ENCODE peak calls at places on chromosomes 16 and 17, in six cellular contexts. G is GM23248, R is PC-3, H is MM.1S, L is SK-N-SH, D is HCT116. W is an unnamed sample. For H3K9me2 and H3K4me1, the result is how much of the 10 kb centered on the place peaks cover.

GRCh38 chr17:42980274-42980765 is at the start of gene RUNDC1:
- DNase-seq in G (peak), D (peak), H (peak), R (peak), L (peak), W (peak)

GRCh38 chr17:28854457-28855382 is at the start of gene ERAL1:
- DNase-seq in L (peak), R (peak), H (peak), G (peak), D (peak), W (peak)

GRCh38 chr16:77298638-77299360 is 99.6 kb downstream of the SYCE1L start:
- DNase-seq in G (peak), D (no peak), H (no peak), R (peak), L (no peak), W (no peak)

GRCh38 chr17:34487616-34488015 is 91.8 kb upstream of the TMEM132E start:
- DNase-seq in D (no peak), H (no peak), R (no peak), L (peak), G (no peak), W (no peak)

GRCh38 chr16:57530104-57530522 is 6.3 kb downstream of the CCDC102A start:
- DNase-seq in D (no peak), G (peak), H (no peak), R (peak), L (peak), W (no peak)

GRCh38 chr17:30597776-30598288 is 120.6 kb downstream of the GOSR1 start:
- DNase-seq in R (no peak), G (peak), H (no peak), L (no peak), D (no peak), W (no peak)

GRCh38 chr16:88842308-88842756 is 14.4 kb downstream of the GALNS start:
- DNase-seq in G (no peak), R (no peak), L (no peak), H (no peak), D (no peak), W (no peak)

GRCh38 chr16:85891033-85891775 is 7.8 kb upstream of the IRF8 start:
- DNase-seq in R (peak), H (no peak), L (no peak), G (peak), D (peak), W (no peak)

GRCh38 chr17:43556292-43556691 is 10.2 kb upstream of the ETV4 start:
- DNase-seq in D (no peak), R (peak), H (no peak), L (no peak), G (peak), W (peak)

DNA sequence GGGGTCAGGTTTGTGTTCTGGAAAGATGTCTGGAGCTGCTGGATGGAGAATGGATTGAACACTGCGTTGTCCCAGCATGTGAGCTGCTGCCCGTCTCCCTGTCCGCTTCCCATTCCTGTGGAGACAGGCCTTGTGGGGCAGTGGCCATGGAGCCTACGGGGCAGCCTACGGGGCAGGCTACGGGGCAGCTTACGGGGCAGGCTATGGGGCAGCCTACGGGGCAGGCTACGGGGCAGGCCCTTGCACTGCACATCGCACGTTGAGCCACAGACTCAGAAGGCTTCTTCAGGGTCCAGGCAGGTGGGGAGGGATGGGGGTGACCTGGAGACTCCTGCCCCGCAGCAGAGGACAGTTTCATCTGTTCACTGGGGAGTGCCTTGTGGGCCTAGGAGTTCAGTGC is 9.7 kb upstream of the DBNDD1 start:
- DNase-seq in H (no peak), D (no peak), R (no peak), L (no peak), G (no peak), W (no peak)
- H3K9me2 ChIP-seq in H (under half), D (under half), R (under half), L (under half), G (under half), W (under half)

GRCh38 chr16:31108794-31109558 is 790 bp downstream of the BCKDK start:
- DNase-seq in G (peak), D (no peak), R (no peak), H (no peak), L (no peak), W (peak)

GRCh38 chr16:31107465-31107867 is 720 bp upstream of the BCKDK start:
- DNase-seq in D (no peak), R (no peak), L (no peak), G (no peak), H (peak), W (no peak)

GRCh38 chr16:31108035-31108793 is at the start of gene BCKDK:
- DNase-seq in L (peak), H (peak), D (peak), G (peak), R (peak), W (peak)

GRCh38 chr16:31110106-31111034 is 2.2 kb downstream of the BCKDK start:
- DNase-seq in H (no peak), G (no peak), R (peak), L (no peak), D (no peak), W (no peak)

DNA sequence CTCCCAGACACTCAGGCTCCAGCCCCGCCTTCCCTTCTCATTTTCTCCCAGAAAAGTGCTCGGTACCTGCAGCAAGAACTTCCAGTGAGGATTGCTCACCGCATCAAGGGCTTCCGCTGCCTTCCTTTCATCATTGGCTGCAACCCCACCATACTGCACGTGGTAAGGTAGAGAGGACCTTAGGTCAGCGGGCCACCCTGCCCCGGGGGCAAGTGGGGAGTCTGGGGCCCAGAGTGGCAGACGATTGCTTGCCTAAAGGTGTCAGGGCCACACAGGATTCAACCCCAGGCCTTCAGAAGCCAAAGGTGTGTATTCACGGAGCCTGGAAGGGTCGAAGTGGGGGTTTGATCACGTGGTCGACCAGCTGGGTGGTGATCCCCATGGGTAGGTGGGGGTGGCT is 1.4 kb downstream of the BCKDK start:
- DNase-seq in G (no peak), D (no peak), L (no peak), H (no peak), R (no peak), W (no peak)
- H3K4me1 ChIP-seq in G (under half), D (under half), L (under half), H (under half), R (under half), W (under half)

DNA sequence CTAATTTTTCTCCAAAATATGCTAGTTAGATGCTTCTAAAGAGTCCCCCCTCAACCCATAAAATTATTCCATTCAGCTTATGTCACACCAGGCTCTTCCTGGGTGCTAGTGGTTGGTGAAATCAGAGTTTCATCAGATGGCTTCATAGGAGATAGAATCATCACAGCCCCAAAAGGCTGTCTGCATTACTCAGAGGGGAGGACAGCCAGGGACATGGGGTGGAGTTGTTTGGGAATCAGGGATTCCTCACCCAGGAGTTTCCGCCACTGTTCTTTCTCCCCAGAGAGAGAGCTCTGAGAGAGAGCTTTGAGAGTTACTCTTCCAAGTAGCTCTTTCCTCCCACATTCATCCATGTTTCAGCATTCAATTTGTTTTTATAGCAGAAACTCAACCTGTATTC is 290 bp upstream of the KRT34 start:
- DNase-seq in G (peak), R (no peak), D (no peak), L (no peak), H (no peak), W (no peak)
- H3K9ac ChIP-seq in G (peak), R (no peak), D (no peak), L (no peak), H (no peak), W (no peak)

GRCh38 chr17:40622509-40622928 is 25.1 kb downstream of the SMARCE1 start:
- DNase-seq in H (no peak), G (no peak), R (no peak), L (no peak), D (no peak), W (no peak)
- H3K9me2 ChIP-seq in H (under half), G (under half), R (under half), L (under half), D (under half), W (under half)